ENCODE peak calls at places on chromosome 11, in four cellular contexts. T is GM23338, X is Karpas-422, Z is adrenal gland. S is an unnamed sample.

GRCh38 chr11:126716456-126717083 is 284.0 kb downstream of the KIRREL3 start:
- DNase-seq in T (peak; percentile 77), Z (peak; percentile 79), X (peak; percentile 79), S (no peak)

GRCh38 chr11:114257621-114258558 is 38.3 kb upstream of the NNMT start:
- DNase-seq in X (no peak), Z (peak; percentile 80), T (peak; percentile 33), S (peak; percentile 74)

GRCh38 chr11:1825039-1825740 is 9.6 kb upstream of the SYT8 start:
- DNase-seq in Z (no peak), T (peak; percentile 92), X (peak; percentile 81), S (no peak)

GRCh38 chr11:74341926-74342325 is 30.5 kb upstream of the P4HA3 start:
- DNase-seq in Z (no peak), X (no peak), T (no peak), S (no peak)

GRCh38 chr11:77287136-77287535 is 14.3 kb downstream of the GDPD4 start:
- DNase-seq in Z (no peak), T (no peak), X (no peak), S (no peak)

GRCh38 chr11:69707156-69707555 is 3.3 kb upstream of the FGF19 start:
- DNase-seq in X (peak; percentile 47), Z (no peak), T (peak; percentile 65), S (no peak)

GRCh38 chr11:9170450-9170849 is 79.1 kb upstream of the SCUBE2 start:
- DNase-seq in T (no peak), Z (no peak), X (no peak), S (no peak)

GRCh38 chr11:43685483-43685882 is 4.9 kb downstream of the HSD17B12 start:
- DNase-seq in X (no peak), Z (no peak), T (no peak), S (no peak)

DNA sequence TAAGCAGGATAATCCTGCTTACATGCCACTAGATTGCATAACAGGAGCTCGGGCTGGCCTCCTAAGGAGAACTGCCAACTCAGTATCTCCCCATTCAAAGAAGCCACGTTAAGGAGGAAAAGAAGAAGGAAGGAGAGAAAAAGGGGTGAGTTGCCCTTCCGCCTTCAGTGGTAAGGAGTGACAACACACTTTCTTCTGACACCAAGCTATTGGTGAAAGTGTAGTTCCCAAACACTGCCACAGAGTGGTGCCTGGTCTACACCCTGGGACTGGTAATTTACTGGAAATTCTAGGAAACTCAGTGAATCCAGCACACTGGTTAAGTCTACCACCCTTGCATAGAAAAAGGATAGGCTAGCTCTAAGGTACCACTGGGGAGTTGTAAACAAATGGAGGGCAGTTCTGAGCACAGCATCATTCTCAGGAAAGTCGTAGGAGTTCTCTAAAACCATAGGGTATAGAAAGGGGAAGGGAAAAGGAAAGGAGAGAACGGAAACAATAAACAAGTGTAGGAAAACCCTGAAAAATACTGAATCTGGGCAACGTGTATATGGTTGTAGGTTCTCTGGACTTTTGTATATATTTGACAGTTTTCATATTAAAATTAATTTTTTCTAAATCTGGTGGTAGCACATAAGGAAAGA is 58.2 kb downstream of the RRAS2 start:
- DNase-seq in X (peak; percentile 68), T (peak; percentile 88), Z (peak; percentile 85), S (peak; percentile 35)
- H3K36me3 ChIP-seq in X (no peaks in the 10 kb centered on the region), T (no peaks in the 10 kb centered on the region), Z (no peaks in the 10 kb centered on the region), S (no peaks in the 10 kb centered on the region)

DNA sequence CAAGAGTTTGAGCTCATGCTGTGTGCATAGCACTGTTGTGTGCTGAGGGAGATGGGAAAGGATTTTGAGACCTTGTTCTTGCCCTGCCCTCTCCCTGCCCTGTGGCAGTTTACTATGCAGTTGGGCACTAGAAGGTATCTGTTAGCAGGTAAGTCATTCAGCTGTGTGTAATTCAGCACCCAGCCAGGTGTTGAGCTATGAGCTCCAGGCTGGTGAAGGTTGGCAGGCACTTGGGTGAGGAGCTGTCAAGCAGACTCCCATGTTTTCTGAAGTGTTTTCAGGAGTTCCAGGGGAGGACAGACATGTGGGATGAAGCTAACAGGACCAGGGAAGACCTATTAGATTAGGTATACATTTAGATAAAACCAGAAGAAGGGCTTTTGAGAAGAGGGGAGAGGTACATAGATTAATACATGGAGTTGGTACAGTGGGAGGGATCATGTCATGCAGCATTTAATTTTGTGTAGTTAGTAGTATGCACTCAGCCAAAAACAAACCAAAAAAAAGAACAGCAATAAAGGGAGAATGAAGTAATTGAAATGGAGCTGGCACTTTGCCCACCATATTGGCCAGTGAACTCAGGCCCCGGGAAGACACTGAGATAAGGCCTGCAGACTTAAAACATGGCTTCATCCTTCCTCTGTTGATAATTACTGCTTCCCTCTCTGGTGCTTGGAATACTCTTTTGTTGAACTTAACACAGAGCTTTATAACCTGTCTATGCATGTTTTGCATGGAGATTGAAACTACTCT is 2.9 kb downstream of the PANX1 start:
- DNase-seq in Z (peak; percentile 77), T (no peak), X (no peak), S (peak; percentile 50)
- H3K4me1 ChIP-seq in Z (peaks cover 60% of the 10 kb centered on the region), T (peaks cover 70% of the 10 kb centered on the region), X (peaks cover 26% of the 10 kb centered on the region), S (peaks cover 79% of the 10 kb centered on the region)

DNA sequence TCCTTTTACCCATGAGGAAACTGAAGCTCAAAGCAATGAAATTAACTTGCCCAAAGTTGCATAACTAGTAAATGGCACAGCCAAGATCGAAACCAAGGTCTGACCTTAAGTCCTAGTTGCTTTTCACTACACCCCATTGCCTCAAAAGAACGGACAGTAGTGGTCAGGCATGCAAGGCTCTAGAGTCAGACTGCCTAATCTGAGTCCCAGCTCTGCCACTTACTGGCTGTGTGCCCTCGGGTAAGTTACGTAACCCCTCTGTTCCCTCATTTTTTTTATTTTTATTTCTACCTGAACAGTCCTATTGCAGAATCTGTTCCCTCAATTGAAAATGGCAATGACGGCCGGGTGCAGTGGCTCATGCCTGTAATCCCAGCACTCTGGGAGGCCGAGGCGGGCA is 9.6 kb downstream of the CYB561A3 start:
- DNase-seq in X (no peak), Z (no peak), T (no peak), S (peak; percentile 5)
- H3K36me3 ChIP-seq in X (peaks cover 11% of the 10 kb centered on the region), Z (peaks cover 60% of the 10 kb centered on the region), T (no peaks in the 10 kb centered on the region), S (peaks cover 52% of the 10 kb centered on the region)

GRCh38 chr11:12454782-12455181 is 77.4 kb downstream of the PARVA start:
- DNase-seq in X (no peak), T (no peak), Z (no peak), S (no peak)
- H3K4me1 ChIP-seq in X (peaks cover 4% of the 10 kb centered on the region), T (no peaks in the 10 kb centered on the region), Z (peaks cover 3% of the 10 kb centered on the region), S (peaks cover 25% of the 10 kb centered on the region)